ENCODE peak calls at places on chromosomes 2 and 18, in four cellular contexts. P is Ammon's horn, J is NCI-H774, D is caudate nucleus. Y is an unnamed sample.

GRCh38 chr18:79533146-79533545 is 137.4 kb downstream of the NFATC1 start:
- DNase-seq in P (no peak), J (no peak), D (no peak), Y (no peak)

GRCh38 chr2:7011376-7012083 is 94.3 kb downstream of the RNF144A start:
- DNase-seq in J (no peak), D (no peak), P (peak), Y (peak)

GRCh38 chr2:127165539-127165935 is 54.6 kb downstream of the CYP27C1 start:
- DNase-seq in D (no peak), P (no peak), J (peak), Y (no peak)

GRCh38 chr2:64090264-64090663 is 54.0 kb downstream of the PELI1 start:
- DNase-seq in P (no peak), D (no peak), J (no peak), Y (no peak)

GRCh38 chr2:157173740-157174184 is 83.7 kb upstream of the GALNT5 start:
- DNase-seq in P (peak), J (no peak), D (no peak), Y (peak)

GRCh38 chr2:218582085-218582484 is 13.4 kb downstream of the CNOT9 start:
- DNase-seq in J (no peak), D (no peak), P (no peak), Y (peak)

GRCh38 chr2:107258538-107258937 is 372.6 kb upstream of the ST6GAL2 start:
- DNase-seq in D (no peak), P (no peak), J (no peak), Y (no peak)

GRCh38 chr2:20724500-20725053 is 57.6 kb downstream of the GDF7 start:
- DNase-seq in D (no peak), J (no peak), P (no peak), Y (no peak)

GRCh38 chr2:235951980-235952379 is 216.2 kb downstream of the GBX2 start:
- DNase-seq in P (no peak), J (no peak), D (no peak), Y (peak)

GRCh38 chr2:79580175-79580574 is 67.3 kb downstream of the CTNNA2 start:
- DNase-seq in P (no peak), D (no peak), J (no peak), Y (no peak)

GRCh38 chr2:232463701-232464533 is 8.0 kb downstream of the ALPI start:
- DNase-seq in P (no peak), D (no peak), J (no peak), Y (no peak)